ENCODE peak calls at places on chromosome 17, in nine cellular contexts. One of them, this sample, is unnamed.

GRCh38 chr17:7673239-7673638 is 14.1 kb downstream of the TP53 start:
- DNase-seq in upper lobe of left lung: no peak
- DNase-seq in mammary epithelial cell: no peak
- DNase-seq in body of pancreas: peak; percentile 53
- DNase-seq in astrocyte: no peak
- DNase-seq in esophagus muscularis mucosa: no peak
- DNase-seq in SK-N-SH: no peak
- DNase-seq in IMR-90: no peak
- DNase-seq in esophagus squamous epithelium: no peak
- DNase-seq in this sample: no peak

GRCh38 chr17:78197147-78197830 is 10.1 kb downstream of the AFMID start:
- DNase-seq in upper lobe of left lung: no peak
- DNase-seq in mammary epithelial cell: peak; percentile 12
- DNase-seq in body of pancreas: no peak
- DNase-seq in astrocyte: no peak
- DNase-seq in esophagus muscularis mucosa: no peak
- DNase-seq in SK-N-SH: no peak
- DNase-seq in IMR-90: no peak
- DNase-seq in esophagus squamous epithelium: no peak
- DNase-seq in this sample: no peak

GRCh38 chr17:78844301-78845005 is 3.8 kb upstream of the USP36 start:
- DNase-seq in upper lobe of left lung: no peak
- DNase-seq in mammary epithelial cell: peak; percentile 11
- DNase-seq in body of pancreas: no peak
- DNase-seq in astrocyte: peak; percentile 29
- DNase-seq in esophagus muscularis mucosa: no peak
- DNase-seq in SK-N-SH: no peak
- DNase-seq in IMR-90: peak; percentile 71
- DNase-seq in esophagus squamous epithelium: no peak
- DNase-seq in this sample: peak; percentile 33

GRCh38 chr17:77409282-77410161 is 268.8 kb downstream of the SEC14L1 start:
- DNase-seq in upper lobe of left lung: peak; percentile 83
- DNase-seq in mammary epithelial cell: peak; percentile 62
- DNase-seq in body of pancreas: peak; percentile 74
- DNase-seq in astrocyte: peak; percentile 83
- DNase-seq in esophagus muscularis mucosa: no peak
- DNase-seq in SK-N-SH: no peak
- DNase-seq in IMR-90: peak; percentile 58
- DNase-seq in esophagus squamous epithelium: no peak
- DNase-seq in this sample: peak; percentile 24

GRCh38 chr17:36602030-36602737 is 801 bp downstream of the MRM1 start:
- DNase-seq in upper lobe of left lung: no peak
- DNase-seq in mammary epithelial cell: peak; percentile 28
- DNase-seq in body of pancreas: no peak
- DNase-seq in astrocyte: no peak
- DNase-seq in esophagus muscularis mucosa: no peak
- DNase-seq in SK-N-SH: no peak
- DNase-seq in IMR-90: peak; percentile 9
- DNase-seq in esophagus squamous epithelium: no peak
- DNase-seq in this sample: no peak

GRCh38 chr17:47801176-47801765 is 20.3 kb downstream of the OSBPL7 start:
- DNase-seq in upper lobe of left lung: no peak
- DNase-seq in mammary epithelial cell: no peak
- DNase-seq in body of pancreas: no peak
- DNase-seq in astrocyte: no peak
- DNase-seq in esophagus muscularis mucosa: no peak
- DNase-seq in SK-N-SH: no peak
- DNase-seq in IMR-90: no peak
- DNase-seq in esophagus squamous epithelium: no peak
- DNase-seq in this sample: no peak

GRCh38 chr17:48011405-48012150 is 26.0 kb downstream of the COPZ2 start:
- DNase-seq in upper lobe of left lung: peak; percentile 49
- DNase-seq in mammary epithelial cell: peak; percentile 39
- DNase-seq in body of pancreas: no peak
- DNase-seq in astrocyte: peak; percentile 22
- DNase-seq in esophagus muscularis mucosa: no peak
- DNase-seq in SK-N-SH: peak; percentile 59
- DNase-seq in IMR-90: peak; percentile 25
- DNase-seq in esophagus squamous epithelium: no peak
- DNase-seq in this sample: peak; percentile 40

GRCh38 chr17:43663383-43663782 is 1.7 kb upstream of the MEOX1 start:
- DNase-seq in upper lobe of left lung: no peak
- DNase-seq in mammary epithelial cell: no peak
- DNase-seq in body of pancreas: no peak
- DNase-seq in astrocyte: no peak
- DNase-seq in esophagus muscularis mucosa: no peak
- DNase-seq in SK-N-SH: no peak
- DNase-seq in IMR-90: no peak
- DNase-seq in esophagus squamous epithelium: no peak
- DNase-seq in this sample: no peak

DNA sequence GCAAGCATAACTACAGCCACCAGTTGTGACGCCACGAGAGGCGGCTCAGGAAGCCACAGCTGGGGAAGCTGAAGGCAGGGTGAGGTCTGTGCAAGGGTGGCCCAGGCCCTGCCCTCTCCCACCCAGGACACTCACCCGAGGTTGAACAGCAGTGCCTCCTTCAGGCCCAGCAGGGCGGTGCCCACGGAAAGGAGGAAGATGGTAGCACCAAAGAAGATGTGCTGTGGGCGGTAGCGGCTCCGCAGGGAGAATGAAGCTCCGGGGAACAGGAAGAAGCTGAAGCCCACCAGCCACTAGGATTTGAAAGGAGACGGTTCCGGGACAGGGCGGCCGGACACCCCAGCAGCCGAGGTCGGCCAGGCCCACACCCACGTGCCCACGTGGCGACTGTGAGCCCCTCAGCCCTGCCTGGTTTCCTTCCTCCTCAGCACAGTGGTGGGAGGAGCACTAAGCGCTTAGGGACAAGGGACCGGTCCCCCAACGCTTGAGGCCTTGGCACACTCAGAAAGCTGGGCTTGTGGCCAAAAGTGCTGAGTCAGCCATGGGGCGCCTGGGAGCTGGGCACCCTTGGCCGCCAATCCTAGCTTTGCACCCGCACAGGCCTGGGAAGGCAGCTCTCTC is 11.0 kb downstream of the CYB561 start:
- DNase-seq in upper lobe of left lung: no peak
- DNase-seq in mammary epithelial cell: peak; percentile 76
- DNase-seq in body of pancreas: peak; percentile 93
- DNase-seq in astrocyte: peak; percentile 27
- DNase-seq in esophagus muscularis mucosa: no peak
- DNase-seq in SK-N-SH: peak; percentile 69
- DNase-seq in IMR-90: peak; percentile 25
- DNase-seq in esophagus squamous epithelium: no peak
- DNase-seq in this sample: no peak
- TF ChIP-seq CTCF in upper lobe of left lung: peak; percentile 14
- TF ChIP-seq CTCF in mammary epithelial cell: peak; percentile 31
- TF ChIP-seq CTCF in body of pancreas: no peak
- TF ChIP-seq CTCF in astrocyte: no peak
- TF ChIP-seq CTCF in esophagus muscularis mucosa: no peak
- TF ChIP-seq CTCF in SK-N-SH: peak; percentile 62
- TF ChIP-seq CTCF in IMR-90: peak; percentile 10
- TF ChIP-seq CTCF in esophagus squamous epithelium: no peak
- TF ChIP-seq CTCF in this sample: peak; percentile 40

DNA sequence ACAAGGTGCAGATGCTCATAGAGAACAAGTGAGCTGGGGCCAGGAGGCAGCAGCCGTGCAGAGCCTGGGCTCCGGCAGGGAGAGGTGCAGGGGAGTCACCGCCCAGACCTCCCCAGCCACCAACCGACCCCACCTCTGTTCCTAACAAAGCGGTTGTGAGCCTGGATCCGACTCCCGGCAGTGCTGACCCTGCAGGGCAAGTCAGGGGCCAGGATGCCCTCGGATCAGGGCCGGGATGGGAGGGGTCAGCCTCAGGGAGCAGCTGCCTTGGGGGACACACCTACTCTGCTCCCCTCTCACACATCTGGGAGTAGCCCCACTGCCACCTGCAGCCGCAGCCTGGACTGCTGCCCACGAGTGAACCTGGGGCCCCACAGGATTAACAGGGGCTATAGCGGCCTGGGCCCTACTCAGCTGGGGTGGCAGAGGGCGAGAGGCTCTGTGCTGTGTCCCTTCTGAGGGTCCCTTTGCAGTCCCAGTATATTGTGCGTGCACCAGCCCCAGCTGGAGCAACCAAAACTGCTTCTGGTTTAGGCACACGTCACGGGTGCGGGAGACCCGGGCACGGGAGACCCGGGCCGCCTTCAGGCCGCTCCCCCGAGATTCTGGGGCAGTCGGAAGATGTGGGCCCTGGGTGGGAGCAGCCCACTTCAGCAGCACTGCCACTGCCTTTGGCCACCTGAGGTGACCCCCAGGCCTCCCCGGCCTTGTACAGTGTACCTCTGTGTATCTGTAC is 21.2 kb downstream of the MNT start:
- DNase-seq in upper lobe of left lung: peak; percentile 72
- DNase-seq in mammary epithelial cell: no peak
- DNase-seq in body of pancreas: no peak
- DNase-seq in astrocyte: no peak
- DNase-seq in esophagus muscularis mucosa: no peak
- DNase-seq in SK-N-SH: no peak
- DNase-seq in IMR-90: no peak
- DNase-seq in esophagus squamous epithelium: no peak
- DNase-seq in this sample: no peak
- H3K27ac ChIP-seq in upper lobe of left lung: no peak overlapping the region
- H3K27ac ChIP-seq in mammary epithelial cell: no peak overlapping the region
- H3K27ac ChIP-seq in body of pancreas: no peak overlapping the region
- H3K27ac ChIP-seq in astrocyte: no peak overlapping the region
- H3K27ac ChIP-seq in esophagus muscularis mucosa: no peak overlapping the region
- H3K27ac ChIP-seq in SK-N-SH: peak overlapping the region; percentile 97
- H3K27ac ChIP-seq in IMR-90: no peak overlapping the region
- H3K27ac ChIP-seq in esophagus squamous epithelium: no peak overlapping the region
- H3K27ac ChIP-seq in this sample: no peak overlapping the region

GRCh38 chr17:37746617-37747016 is 1.8 kb upstream of the HNF1B start:
- DNase-seq in upper lobe of left lung: no peak
- DNase-seq in mammary epithelial cell: no peak
- DNase-seq in body of pancreas: no peak
- DNase-seq in astrocyte: no peak
- DNase-seq in esophagus muscularis mucosa: no peak
- DNase-seq in SK-N-SH: no peak
- DNase-seq in IMR-90: no peak
- DNase-seq in esophagus squamous epithelium: no peak
- DNase-seq in this sample: no peak

GRCh38 chr17:37754363-37754762 is 9.5 kb upstream of the HNF1B start:
- DNase-seq in upper lobe of left lung: no peak
- DNase-seq in mammary epithelial cell: no peak
- DNase-seq in body of pancreas: no peak
- DNase-seq in astrocyte: no peak
- DNase-seq in esophagus muscularis mucosa: no peak
- DNase-seq in SK-N-SH: no peak
- DNase-seq in IMR-90: no peak
- DNase-seq in esophagus squamous epithelium: no peak
- DNase-seq in this sample: no peak

GRCh38 chr17:37752482-37752881 is 7.6 kb upstream of the HNF1B start:
- DNase-seq in upper lobe of left lung: no peak
- DNase-seq in mammary epithelial cell: peak; percentile 69
- DNase-seq in body of pancreas: no peak
- DNase-seq in astrocyte: peak; percentile 72
- DNase-seq in esophagus muscularis mucosa: no peak
- DNase-seq in SK-N-SH: no peak
- DNase-seq in IMR-90: peak; percentile 77
- DNase-seq in esophagus squamous epithelium: no peak
- DNase-seq in this sample: peak; percentile 67

GRCh38 chr17:37747222-37747621 is 2.4 kb upstream of the HNF1B start:
- DNase-seq in upper lobe of left lung: no peak
- DNase-seq in mammary epithelial cell: no peak
- DNase-seq in body of pancreas: no peak
- DNase-seq in astrocyte: no peak
- DNase-seq in esophagus muscularis mucosa: no peak
- DNase-seq in SK-N-SH: no peak
- DNase-seq in IMR-90: no peak
- DNase-seq in esophagus squamous epithelium: no peak
- DNase-seq in this sample: no peak

DNA sequence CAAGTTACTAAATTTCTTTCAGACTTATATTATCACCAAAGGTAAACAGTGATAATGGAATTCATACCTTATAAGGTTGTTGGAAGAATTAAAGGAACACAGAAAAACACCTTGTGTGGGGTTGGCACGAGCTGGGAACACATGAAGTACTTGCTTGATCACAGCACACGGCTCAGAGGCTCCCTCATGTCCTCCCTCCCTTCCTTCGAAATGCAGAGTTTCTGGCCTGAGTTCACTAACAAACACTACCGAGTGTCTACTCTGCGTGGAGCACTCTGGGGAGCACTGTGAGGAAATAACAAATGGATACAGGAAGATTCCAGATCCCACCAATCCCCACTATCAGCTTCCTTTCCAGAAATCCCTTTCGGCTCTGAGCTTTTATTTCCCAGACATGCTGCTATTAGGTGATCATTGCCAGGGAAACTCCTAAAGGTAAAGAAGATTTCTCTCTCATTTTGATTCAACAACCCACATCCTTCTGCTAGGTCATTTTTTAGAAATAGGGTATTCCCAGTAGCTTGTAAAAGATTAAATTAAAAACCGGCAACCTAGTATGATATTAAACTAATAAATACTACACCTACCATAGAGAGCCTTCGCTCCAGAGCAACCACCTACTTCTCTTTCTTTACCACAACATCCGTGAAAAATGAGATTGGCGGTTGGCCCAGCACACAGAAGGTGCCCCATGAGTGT is 6.1 kb upstream of the HNF1B start:
- DNase-seq in upper lobe of left lung: no peak
- DNase-seq in mammary epithelial cell: no peak
- DNase-seq in body of pancreas: peak; percentile 36
- DNase-seq in astrocyte: no peak
- DNase-seq in esophagus muscularis mucosa: no peak
- DNase-seq in SK-N-SH: no peak
- DNase-seq in IMR-90: no peak
- DNase-seq in esophagus squamous epithelium: no peak
- DNase-seq in this sample: no peak
- H3K27me3 ChIP-seq in upper lobe of left lung: peaks cover 3% of the 10 kb centered on the region
- H3K27me3 ChIP-seq in mammary epithelial cell: peaks cover 7% of the 10 kb centered on the region
- H3K27me3 ChIP-seq in body of pancreas: no peaks in the 10 kb centered on the region
- H3K27me3 ChIP-seq in astrocyte: peaks cover 17% of the 10 kb centered on the region
- H3K27me3 ChIP-seq in esophagus muscularis mucosa: no peaks in the 10 kb centered on the region
- H3K27me3 ChIP-seq in SK-N-SH: peaks cover 10% of the 10 kb centered on the region
- H3K27me3 ChIP-seq in IMR-90: peaks cover 28% of the 10 kb centered on the region
- H3K27me3 ChIP-seq in esophagus squamous epithelium: no peaks in the 10 kb centered on the region
- H3K27me3 ChIP-seq in this sample: peaks cover 20% of the 10 kb centered on the region

DNA sequence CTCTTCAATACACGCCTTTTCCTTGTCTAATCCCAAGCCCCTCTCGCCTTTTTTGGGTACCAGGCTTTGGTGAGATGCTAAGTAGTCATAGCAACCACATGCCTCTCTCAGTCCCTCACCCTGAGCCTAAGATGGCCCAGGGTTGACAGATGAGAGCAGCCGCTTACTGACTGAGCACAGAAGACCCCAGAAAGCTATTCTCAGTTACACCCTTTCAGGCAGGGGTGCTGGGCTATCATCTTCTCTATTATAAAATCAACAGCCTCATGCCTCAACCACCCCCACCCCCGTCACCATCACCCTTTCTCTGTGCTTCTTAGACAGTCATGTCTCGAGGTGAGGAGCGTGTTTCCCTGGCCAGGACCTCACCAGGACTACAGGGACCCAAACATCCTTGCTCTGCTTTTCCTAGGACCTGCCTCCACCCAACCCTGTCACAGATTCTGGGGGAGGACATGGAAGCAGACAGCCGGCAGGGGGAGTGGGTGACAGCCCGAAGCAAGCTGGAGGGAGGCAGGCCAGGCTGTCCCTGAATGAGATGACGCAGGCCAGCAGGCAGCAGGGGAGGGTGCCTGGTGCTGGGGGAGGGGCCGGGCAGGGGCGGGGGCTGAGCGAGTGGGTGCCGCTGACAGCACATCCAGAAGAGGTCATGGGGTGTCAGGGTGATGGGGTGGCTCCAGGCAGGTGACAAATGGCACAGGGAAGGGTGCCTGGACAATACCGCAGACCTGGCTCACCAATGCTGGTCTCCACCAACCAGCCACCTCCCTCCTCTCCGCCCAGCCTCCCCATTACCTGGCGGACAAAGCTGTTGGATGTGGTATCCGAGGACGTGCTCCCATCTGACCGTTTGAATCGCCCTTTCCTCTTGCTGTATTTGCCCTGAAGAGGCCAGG is 3.1 kb downstream of the CACNB1 start:
- DNase-seq in upper lobe of left lung: peak; percentile 84
- DNase-seq in mammary epithelial cell: no peak
- DNase-seq in body of pancreas: no peak
- DNase-seq in astrocyte: peak; percentile 49
- DNase-seq in esophagus muscularis mucosa: no peak
- DNase-seq in SK-N-SH: peak; percentile 90
- DNase-seq in IMR-90: peak; percentile 67
- DNase-seq in esophagus squamous epithelium: no peak
- DNase-seq in this sample: peak; percentile 69
- TF ChIP-seq CTCF in upper lobe of left lung: peak; percentile 14
- TF ChIP-seq CTCF in mammary epithelial cell: no peak
- TF ChIP-seq CTCF in body of pancreas: no peak
- TF ChIP-seq CTCF in astrocyte: peak; percentile 25
- TF ChIP-seq CTCF in esophagus muscularis mucosa: peak; percentile 26
- TF ChIP-seq CTCF in SK-N-SH: peak; percentile 35
- TF ChIP-seq CTCF in IMR-90: peak; percentile 62
- TF ChIP-seq CTCF in esophagus squamous epithelium: no peak
- TF ChIP-seq CTCF in this sample: peak; percentile 77